ENCODE peak calls at places on chromosome 18, in four cellular contexts. One of them, this sample, is unnamed.
A peak's percentile ranks its signal among the peaks of the same experiment; 100 is the strongest.

GRCh38 chr18:77009675-77010074 is 122.9 kb downstream of the MBP start:
- DNase-seq in frontal cortex: no peak
- DNase-seq in tibial artery: no peak
- DNase-seq in NCI-H460: no peak
- DNase-seq in this sample: no peak

GRCh38 chr18:23071285-23071684 is 64.0 kb upstream of the CABLES1 start:
- DNase-seq in frontal cortex: no peak
- DNase-seq in tibial artery: peak; percentile 40
- DNase-seq in NCI-H460: no peak
- DNase-seq in this sample: no peak

GRCh38 chr18:45722899-45723298 is 1.1 kb upstream of the SLC14A1 start:
- DNase-seq in tibial artery: peak; percentile 62
- DNase-seq in NCI-H460: peak; percentile 47
- DNase-seq in frontal cortex: no peak
- DNase-seq in this sample: peak; percentile 25

GRCh38 chr18:74064510-74064909 is 83.1 kb downstream of the FBXO15 start:
- DNase-seq in NCI-H460: no peak
- DNase-seq in frontal cortex: no peak
- DNase-seq in tibial artery: no peak
- DNase-seq in this sample: no peak

GRCh38 chr18:10047237-10047636 is 133.4 kb downstream of the VAPA start:
- DNase-seq in NCI-H460: no peak
- DNase-seq in frontal cortex: no peak
- DNase-seq in tibial artery: no peak
- DNase-seq in this sample: no peak

GRCh38 chr18:54416459-54416858 is 58.8 kb downstream of the C18orf54 start:
- DNase-seq in NCI-H460: no peak
- DNase-seq in tibial artery: no peak
- DNase-seq in frontal cortex: no peak
- DNase-seq in this sample: no peak

GRCh38 chr18:48481092-48481491 is 57.7 kb upstream of the CTIF start:
- DNase-seq in frontal cortex: no peak
- DNase-seq in NCI-H460: no peak
- DNase-seq in tibial artery: no peak
- DNase-seq in this sample: no peak

GRCh38 chr18:42929857-42930256 is 185.6 kb downstream of the RIT2 start:
- DNase-seq in frontal cortex: no peak
- DNase-seq in tibial artery: no peak
- DNase-seq in NCI-H460: no peak
- DNase-seq in this sample: no peak

GRCh38 chr18:48729421-48729820 is 190.6 kb downstream of the CTIF start:
- DNase-seq in frontal cortex: no peak
- DNase-seq in NCI-H460: no peak
- DNase-seq in tibial artery: no peak
- DNase-seq in this sample: no peak

GRCh38 chr18:13264986-13265900 is 46.7 kb downstream of the LDLRAD4 start:
- DNase-seq in frontal cortex: no peak
- DNase-seq in tibial artery: no peak
- DNase-seq in NCI-H460: no peak
- DNase-seq in this sample: no peak

GRCh38 chr18:79068299-79068945 is 772 bp upstream of the ATP9B start:
- DNase-seq in NCI-H460: no peak
- DNase-seq in frontal cortex: no peak
- DNase-seq in tibial artery: no peak
- DNase-seq in this sample: no peak

GRCh38 chr18:47149457-47150028 is 757 bp downstream of the HDHD2 start:
- DNase-seq in frontal cortex: no peak
- DNase-seq in NCI-H460: no peak
- DNase-seq in tibial artery: no peak
- DNase-seq in this sample: peak; percentile 16

GRCh38 chr18:62788111-62788510 is 72.8 kb downstream of the PHLPP1 start:
- DNase-seq in NCI-H460: no peak
- DNase-seq in frontal cortex: no peak
- DNase-seq in tibial artery: no peak
- DNase-seq in this sample: no peak

GRCh38 chr18:58745914-58746313 is 74.6 kb downstream of the MALT1 start:
- DNase-seq in tibial artery: no peak
- DNase-seq in frontal cortex: no peak
- DNase-seq in NCI-H460: no peak
- DNase-seq in this sample: no peak

This sample was measured in T47D.